ENCODE peak calls at places on chromosomes 5 and 9, in eight cellular contexts. V is GM13977; T is naive thymus-derived CD4-positive, alpha-beta T cell; S is stomach; Q is stimulated activated CD8-positive, alpha-beta memory T cell treated with anti-CD3 and anti-CD28 coated beads, Interleukin-15, amount 100 ng/mL, for 24 hours; D is WTC11; H is T-helper 2 cell treated with Interferon-gamma antibody and Interleukin-4, amounts not matched to agents 5 μg/mL and 100 μg/mL, for 36 hours; U is germinal center. I is an unnamed sample.

GRCh38 chr9:4228606-4229005 is 71.3 kb downstream of the GLIS3 start:
- DNase-seq in V (no peak), T (no peak), S (no peak), Q (no peak), D (no peak), H (no peak), U (no peak), I (no peak)

GRCh38 chr5:159286420-159287035 is 23.4 kb downstream of the UBLCP1 start:
- DNase-seq in V (no peak), T (peak), S (no peak), Q (no peak), D (no peak), H (no peak), U (peak), I (no peak)

GRCh38 chr9:86599565-86599964 is 245.4 kb upstream of the TUT7 start:
- DNase-seq in V (no peak), T (no peak), S (no peak), Q (no peak), D (no peak), H (no peak), U (no peak), I (no peak)

GRCh38 chr5:131206772-131207171 is 36.0 kb downstream of the LYRM7 start:
- DNase-seq in V (no peak), T (no peak), S (no peak), Q (no peak), D (no peak), H (no peak), U (no peak), I (no peak)

GRCh38 chr5:122093415-122093814 is 15.4 kb upstream of the LOX start:
- DNase-seq in V (no peak), T (no peak), S (no peak), Q (no peak), D (no peak), H (no peak), U (no peak), I (no peak)

GRCh38 chr9:2872307-2872940 is 28.5 kb upstream of the PUM3 start:
- DNase-seq in V (no peak), T (peak), S (no peak), Q (no peak), D (no peak), H (no peak), U (no peak), I (no peak)

GRCh38 chr5:122165574-122166021 is 36.3 kb downstream of the ZNF474 start:
- DNase-seq in V (no peak), T (no peak), S (no peak), Q (no peak), D (no peak), H (no peak), U (no peak), I (no peak)

GRCh38 chr9:89154651-89155336 is 23.8 kb downstream of the SHC3 start:
- DNase-seq in V (no peak), T (no peak), S (no peak), Q (no peak), D (no peak), H (peak), U (no peak), I (no peak)

GRCh38 chr5:133299021-133299420 is 247.2 kb downstream of the HSPA4 start:
- DNase-seq in V (no peak), T (no peak), S (no peak), Q (no peak), D (no peak), H (no peak), U (no peak), I (no peak)

GRCh38 chr5:87127956-87128687 is 139.6 kb upstream of the RASA1 start:
- DNase-seq in V (no peak), T (peak), S (no peak), Q (no peak), D (no peak), H (no peak), U (no peak), I (no peak)

GRCh38 chr5:127870914-127871313 is 167.7 kb downstream of the CCDC192 start:
- DNase-seq in V (no peak), T (no peak), S (peak), Q (no peak), D (no peak), H (no peak), U (no peak), I (no peak)